ENCODE peak calls at places on chromosomes 12 and 14, in seven cellular contexts. One of them, this sample, is unnamed.

GRCh38 chr14:28754209-28754985 is 12.2 kb upstream of the FOXG1 start:
- DNase-seq in NCI-H1105 treated with DMSO at 0.1 percent for 48 hours: peak
- DNase-seq in IMR-90: peak
- DNase-seq in activated naive CD4-positive, alpha-beta T cell treated with Interleukin-2 at 50 U/mL for 16 hours: no peak
- DNase-seq in T follicular helper cell: no peak
- DNase-seq in cardiac fibroblast: peak
- DNase-seq in activated CD8-positive, alpha-beta memory T cell treated with anti-CD3 and anti-CD28 coated beads, Interleukin-2, amount 50 U/mL, for 48 hours: no peak
- DNase-seq in this sample: no peak

GRCh38 chr12:106910202-106910601 is 45.5 kb upstream of the TMEM263 start:
- DNase-seq in activated naive CD4-positive, alpha-beta T cell treated with Interleukin-2 at 50 U/mL for 16 hours: no peak
- DNase-seq in NCI-H1105 treated with DMSO at 0.1 percent for 48 hours: no peak
- DNase-seq in activated CD8-positive, alpha-beta memory T cell treated with anti-CD3 and anti-CD28 coated beads, Interleukin-2, amount 50 U/mL, for 48 hours: no peak
- DNase-seq in IMR-90: no peak
- DNase-seq in cardiac fibroblast: no peak
- DNase-seq in T follicular helper cell: no peak
- DNase-seq in this sample: no peak

GRCh38 chr12:50985322-50985721 is 33.0 kb downstream of the HIGD1C start:
- DNase-seq in activated CD8-positive, alpha-beta memory T cell treated with anti-CD3 and anti-CD28 coated beads, Interleukin-2, amount 50 U/mL, for 48 hours: no peak
- DNase-seq in NCI-H1105 treated with DMSO at 0.1 percent for 48 hours: no peak
- DNase-seq in T follicular helper cell: no peak
- DNase-seq in activated naive CD4-positive, alpha-beta T cell treated with Interleukin-2 at 50 U/mL for 16 hours: no peak
- DNase-seq in IMR-90: peak
- DNase-seq in cardiac fibroblast: peak
- DNase-seq in this sample: peak

GRCh38 chr14:80538633-80539375 is 327.5 kb upstream of the DIO2 start:
- DNase-seq in NCI-H1105 treated with DMSO at 0.1 percent for 48 hours: no peak
- DNase-seq in cardiac fibroblast: no peak
- DNase-seq in activated CD8-positive, alpha-beta memory T cell treated with anti-CD3 and anti-CD28 coated beads, Interleukin-2, amount 50 U/mL, for 48 hours: no peak
- DNase-seq in T follicular helper cell: no peak
- DNase-seq in activated naive CD4-positive, alpha-beta T cell treated with Interleukin-2 at 50 U/mL for 16 hours: no peak
- DNase-seq in IMR-90: no peak
- DNase-seq in this sample: no peak

GRCh38 chr12:77577756-77578155 is 252.9 kb upstream of the NAV3 start:
- DNase-seq in T follicular helper cell: no peak
- DNase-seq in cardiac fibroblast: no peak
- DNase-seq in activated CD8-positive, alpha-beta memory T cell treated with anti-CD3 and anti-CD28 coated beads, Interleukin-2, amount 50 U/mL, for 48 hours: no peak
- DNase-seq in activated naive CD4-positive, alpha-beta T cell treated with Interleukin-2 at 50 U/mL for 16 hours: no peak
- DNase-seq in NCI-H1105 treated with DMSO at 0.1 percent for 48 hours: no peak
- DNase-seq in IMR-90: peak
- DNase-seq in this sample: peak

GRCh38 chr12:86230516-86231146 is 25.6 kb downstream of the MGAT4C start:
- DNase-seq in NCI-H1105 treated with DMSO at 0.1 percent for 48 hours: no peak
- DNase-seq in activated CD8-positive, alpha-beta memory T cell treated with anti-CD3 and anti-CD28 coated beads, Interleukin-2, amount 50 U/mL, for 48 hours: no peak
- DNase-seq in IMR-90: peak
- DNase-seq in T follicular helper cell: no peak
- DNase-seq in cardiac fibroblast: peak
- DNase-seq in activated naive CD4-positive, alpha-beta T cell treated with Interleukin-2 at 50 U/mL for 16 hours: no peak
- DNase-seq in this sample: no peak

GRCh38 chr12:100995201-100995600 is 200.6 kb downstream of the ANO4 start:
- DNase-seq in activated CD8-positive, alpha-beta memory T cell treated with anti-CD3 and anti-CD28 coated beads, Interleukin-2, amount 50 U/mL, for 48 hours: no peak
- DNase-seq in NCI-H1105 treated with DMSO at 0.1 percent for 48 hours: no peak
- DNase-seq in activated naive CD4-positive, alpha-beta T cell treated with Interleukin-2 at 50 U/mL for 16 hours: no peak
- DNase-seq in cardiac fibroblast: peak
- DNase-seq in T follicular helper cell: no peak
- DNase-seq in IMR-90: peak
- DNase-seq in this sample: no peak

GRCh38 chr12:112852127-112852526 is 54.6 kb upstream of the OAS1 start:
- DNase-seq in activated naive CD4-positive, alpha-beta T cell treated with Interleukin-2 at 50 U/mL for 16 hours: no peak
- DNase-seq in cardiac fibroblast: no peak
- DNase-seq in NCI-H1105 treated with DMSO at 0.1 percent for 48 hours: no peak
- DNase-seq in T follicular helper cell: no peak
- DNase-seq in IMR-90: no peak
- DNase-seq in activated CD8-positive, alpha-beta memory T cell treated with anti-CD3 and anti-CD28 coated beads, Interleukin-2, amount 50 U/mL, for 48 hours: no peak
- DNase-seq in this sample: no peak

GRCh38 chr14:106058342-106058741 is 532.0 kb downstream of the TMEM121 start:
- DNase-seq in T follicular helper cell: no peak
- DNase-seq in cardiac fibroblast: no peak
- DNase-seq in activated naive CD4-positive, alpha-beta T cell treated with Interleukin-2 at 50 U/mL for 16 hours: no peak
- DNase-seq in NCI-H1105 treated with DMSO at 0.1 percent for 48 hours: no peak
- DNase-seq in IMR-90: no peak
- DNase-seq in activated CD8-positive, alpha-beta memory T cell treated with anti-CD3 and anti-CD28 coated beads, Interleukin-2, amount 50 U/mL, for 48 hours: no peak
- DNase-seq in this sample: no peak

GRCh38 chr14:55446833-55447232 is 6.4 kb upstream of the TBPL2 start:
- DNase-seq in IMR-90: peak
- DNase-seq in T follicular helper cell: no peak
- DNase-seq in activated CD8-positive, alpha-beta memory T cell treated with anti-CD3 and anti-CD28 coated beads, Interleukin-2, amount 50 U/mL, for 48 hours: no peak
- DNase-seq in NCI-H1105 treated with DMSO at 0.1 percent for 48 hours: no peak
- DNase-seq in cardiac fibroblast: peak
- DNase-seq in activated naive CD4-positive, alpha-beta T cell treated with Interleukin-2 at 50 U/mL for 16 hours: no peak
- DNase-seq in this sample: no peak